ENCODE peak calls at places on chromosomes 2 and 18, in five cellular contexts. One of them, this sample, is unnamed.

GRCh38 chr2:60406192-60406591 is 147.3 kb downstream of the BCL11A start:
- DNase-seq in choroid plexus epithelial cell: no peak
- DNase-seq in NCI-H2081 treated with DMSO at 0.1 percent for 48 hours: no peak
- DNase-seq in fibroblast of the conjunctiva: no peak
- DNase-seq in effector CD4-positive, alpha-beta T cell: no peak
- DNase-seq in this sample: no peak

GRCh38 chr2:171598713-171599319 is 76.5 kb downstream of the CYBRD1 start:
- DNase-seq in choroid plexus epithelial cell: peak; percentile 88
- DNase-seq in NCI-H2081 treated with DMSO at 0.1 percent for 48 hours: peak; percentile 43
- DNase-seq in fibroblast of the conjunctiva: peak; percentile 60
- DNase-seq in effector CD4-positive, alpha-beta T cell: peak; percentile 37
- DNase-seq in this sample: no peak

GRCh38 chr2:156784034-156784433 is 347.9 kb downstream of the GPD2 start:
- DNase-seq in choroid plexus epithelial cell: no peak
- DNase-seq in NCI-H2081 treated with DMSO at 0.1 percent for 48 hours: peak; percentile 54
- DNase-seq in fibroblast of the conjunctiva: no peak
- DNase-seq in effector CD4-positive, alpha-beta T cell: no peak
- DNase-seq in this sample: no peak

GRCh38 chr18:9743200-9744016 is 35.3 kb downstream of the RAB31 start:
- DNase-seq in choroid plexus epithelial cell: peak; percentile 94
- DNase-seq in NCI-H2081 treated with DMSO at 0.1 percent for 48 hours: no peak
- DNase-seq in fibroblast of the conjunctiva: peak; percentile 60
- DNase-seq in effector CD4-positive, alpha-beta T cell: no peak
- DNase-seq in this sample: peak; percentile 84

GRCh38 chr2:205929445-205930027 is 156.4 kb downstream of the INO80D start:
- DNase-seq in choroid plexus epithelial cell: no peak
- DNase-seq in NCI-H2081 treated with DMSO at 0.1 percent for 48 hours: no peak
- DNase-seq in fibroblast of the conjunctiva: no peak
- DNase-seq in effector CD4-positive, alpha-beta T cell: no peak
- DNase-seq in this sample: no peak

GRCh38 chr18:79964330-79965118 is at the start of gene HSBP1L1:
- DNase-seq in choroid plexus epithelial cell: no peak
- DNase-seq in NCI-H2081 treated with DMSO at 0.1 percent for 48 hours: no peak
- DNase-seq in fibroblast of the conjunctiva: no peak
- DNase-seq in effector CD4-positive, alpha-beta T cell: peak; percentile 46
- DNase-seq in this sample: no peak

GRCh38 chr2:151020411-151020810 is 241.3 kb downstream of the RBM43 start:
- DNase-seq in choroid plexus epithelial cell: no peak
- DNase-seq in NCI-H2081 treated with DMSO at 0.1 percent for 48 hours: no peak
- DNase-seq in fibroblast of the conjunctiva: no peak
- DNase-seq in effector CD4-positive, alpha-beta T cell: no peak
- DNase-seq in this sample: no peak

GRCh38 chr2:112706170-112706664 is 14.6 kb upstream of the NT5DC4 start:
- DNase-seq in choroid plexus epithelial cell: peak; percentile 77
- DNase-seq in NCI-H2081 treated with DMSO at 0.1 percent for 48 hours: no peak
- DNase-seq in fibroblast of the conjunctiva: no peak
- DNase-seq in effector CD4-positive, alpha-beta T cell: no peak
- DNase-seq in this sample: no peak

GRCh38 chr18:42576141-42576540 is 539.3 kb downstream of the RIT2 start:
- DNase-seq in choroid plexus epithelial cell: no peak
- DNase-seq in NCI-H2081 treated with DMSO at 0.1 percent for 48 hours: no peak
- DNase-seq in fibroblast of the conjunctiva: no peak
- DNase-seq in effector CD4-positive, alpha-beta T cell: no peak
- DNase-seq in this sample: no peak

This sample was measured in BJ.